ENCODE peak calls at places on chromosome 4, in seven cellular contexts. J, Z, P, U, V, Y and B are unnamed samples.

GRCh38 chr4:30330894-30331652 is 389.1 kb upstream of the PCDH7 start:
- DNase-seq in Y (no peak), Z (no peak), P (no peak), U (no peak), V (no peak), J (no peak), B (no peak)

GRCh38 chr4:23827971-23828680 is 61.7 kb downstream of the PPARGC1A start:
- DNase-seq in P (no peak), V (no peak), J (peak; percentile 3), Z (no peak), U (no peak), Y (peak; percentile 49), B (no peak)

GRCh38 chr4:168883513-168883912 is 126.5 kb downstream of the CBR4 start:
- DNase-seq in P (no peak), Y (no peak), Z (no peak), J (no peak), U (no peak), V (no peak), B (no peak)

GRCh38 chr4:174120446-174121142 is 162.9 kb downstream of the FBXO8 start:
- DNase-seq in Y (peak; percentile 73), P (peak; percentile 39), U (no peak), Z (no peak), J (peak; percentile 66), V (no peak), B (peak; percentile 36)

GRCh38 chr4:161828061-161828460 is 335.7 kb downstream of the FSTL5 start:
- DNase-seq in P (no peak), J (no peak), Z (no peak), U (no peak), Y (no peak), V (no peak), B (no peak)

GRCh38 chr4:53572595-53572994 is 18.7 kb downstream of the LNX1 start:
- DNase-seq in Y (no peak), P (no peak), Z (no peak), V (no peak), U (no peak), J (no peak), B (no peak)

GRCh38 chr4:111228874-111229273 is 606.0 kb upstream of the PITX2 start:
- DNase-seq in U (no peak), Y (no peak), J (peak; percentile 27), P (no peak), Z (no peak), V (no peak), B (no peak)

GRCh38 chr4:173698557-173699262 is 168.7 kb upstream of the HAND2 start:
- DNase-seq in J (no peak), Z (no peak), V (no peak), U (no peak), P (no peak), Y (no peak), B (no peak)

GRCh38 chr4:187929024-187929423 is 66.5 kb upstream of the ZFP42 start:
- DNase-seq in U (no peak), P (peak; percentile 39), Z (no peak), J (peak; percentile 27), Y (no peak), V (no peak), B (no peak)

GRCh38 chr4:71607780-71608673 is 175.9 kb downstream of the GC start:
- DNase-seq in J (peak; percentile 85), V (no peak), U (no peak), Y (peak; percentile 32), Z (no peak), P (no peak), B (no peak)

GRCh38 chr4:120948382-120948781 is 25.9 kb upstream of the PRDM5 start:
- DNase-seq in U (no peak), Z (no peak), V (no peak), Y (no peak), J (no peak), P (no peak), B (no peak)

GRCh38 chr4:153153339-153153851 is 50.8 kb upstream of the TRIM2 start:
- DNase-seq in V (peak; percentile 70), J (peak; percentile 52), Y (no peak), U (peak; percentile 75), P (peak; percentile 28), Z (peak; percentile 28), B (peak; percentile 59)

GRCh38 chr4:7021930-7022658 is 21.1 kb upstream of the TADA2B start:
- DNase-seq in U (no peak), P (no peak), Z (no peak), V (no peak), Y (peak; percentile 8), J (peak; percentile 77), B (no peak)

GRCh38 chr4:152220201-152220666 is 315.7 kb downstream of the FBXW7 start:
- DNase-seq in Z (no peak), U (no peak), Y (peak; percentile 46), P (no peak), J (peak; percentile 30), V (no peak), B (peak; percentile 13)

GRCh38 chr4:113997206-113997605 is 17.8 kb upstream of the ARSJ start:
- DNase-seq in Z (no peak), Y (no peak), J (no peak), U (no peak), P (no peak), V (no peak), B (no peak)

GRCh38 chr4:7973545-7973981 is 33.9 kb upstream of the AFAP1 start:
- DNase-seq in V (no peak), Y (no peak), Z (no peak), J (peak; percentile 73), U (peak; percentile 11), P (no peak), B (no peak)

GRCh38 chr4:148530114-148530513 is 87.9 kb upstream of the NR3C2 start:
- DNase-seq in U (no peak), Z (no peak), Y (no peak), J (no peak), P (no peak), V (no peak), B (no peak)

GRCh38 chr4:8443801-8444200 is 3.2 kb downstream of the TRMT44 start:
- DNase-seq in V (no peak), Y (no peak), U (no peak), P (no peak), J (no peak), Z (no peak), B (no peak)

GRCh38 chr4:7206385-7206784 is 14.0 kb downstream of the SORCS2 start:
- DNase-seq in U (no peak), P (no peak), J (peak; percentile 66), Y (no peak), Z (no peak), V (no peak), B (no peak)

GRCh38 chr4:152935138-152935537 is 985 bp upstream of the FHDC1 start:
- DNase-seq in V (no peak), U (peak; percentile 45), P (no peak), Z (no peak), J (peak; percentile 31), Y (no peak), B (peak; percentile 44)

GRCh38 chr4:996030-996993 is 3.1 kb upstream of the SLC26A1 start:
- DNase-seq in Y (no peak), U (no peak), Z (no peak), J (no peak), P (no peak), V (no peak), B (no peak)

DNA sequence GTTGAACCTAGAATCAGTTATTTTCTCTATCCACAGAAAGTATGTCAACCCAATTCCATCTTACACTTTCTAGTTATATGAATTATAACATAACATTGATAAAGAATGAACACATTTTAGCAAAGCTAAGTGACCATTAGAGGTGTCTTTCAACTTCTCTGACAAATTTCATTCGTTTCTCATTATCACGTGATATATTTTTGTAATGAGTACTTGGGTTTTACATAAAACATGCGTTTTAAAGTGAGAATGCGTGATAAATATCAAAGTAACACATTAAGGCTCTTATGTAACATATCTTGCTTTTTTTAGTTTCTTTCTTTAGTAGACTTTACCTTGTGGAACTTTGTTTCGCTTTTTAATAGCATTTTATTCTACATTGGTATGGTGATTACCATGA is 1715.1 kb upstream of the IGFBP7 start:
- DNase-seq in J (no peak), V (no peak), Y (no peak), U (no peak), P (no peak), Z (no peak), B (no peak)
- TF ChIP-seq CTCF in J (no peak), V (no peak), Y (no peak), U (no peak), P (no peak), Z (no peak), B (no peak)

DNA sequence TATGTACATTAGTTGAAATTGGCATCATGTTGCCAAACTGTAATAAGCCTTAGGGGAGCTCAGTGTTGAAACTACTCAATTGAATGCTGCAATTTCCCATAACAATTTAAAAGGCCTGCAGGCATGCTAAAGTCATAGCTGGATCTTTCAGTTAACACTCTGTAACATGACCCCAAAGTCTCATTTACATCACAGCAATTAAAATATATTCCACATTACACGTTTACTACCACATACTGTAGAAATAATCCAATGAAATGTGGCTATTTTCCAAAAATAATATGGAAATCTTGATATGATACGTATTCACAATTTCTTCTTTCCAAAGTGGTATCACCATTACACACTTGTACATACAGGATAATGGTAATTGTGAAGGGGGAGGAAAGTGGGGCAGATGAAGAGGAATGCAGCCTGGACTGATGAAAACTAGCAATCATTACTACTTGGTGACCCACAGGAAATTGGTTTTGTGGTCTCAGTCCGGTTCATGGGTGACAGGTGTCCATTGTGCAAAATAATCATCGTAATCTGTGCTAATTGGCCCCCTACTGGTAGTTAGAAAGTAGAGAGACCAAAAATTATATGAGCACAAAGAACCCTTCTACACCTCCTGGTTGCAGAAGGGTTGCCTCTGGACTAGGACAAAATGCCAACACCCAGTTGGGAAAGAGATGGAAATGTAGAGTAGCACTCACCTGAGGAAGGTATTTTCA is 63.7 kb downstream of the TENM3 start:
- DNase-seq in Y (no peak), P (no peak), V (no peak), Z (no peak), U (no peak), J (peak; percentile 92), B (no peak)
- TF ChIP-seq CTCF in Y (no peak), P (peak; percentile 24), V (no peak), Z (no peak), U (no peak), J (no peak), B (no peak)

GRCh38 chr4:163535657-163536056 is 41.2 kb downstream of the TMA16 start:
- DNase-seq in Z (no peak), J (no peak), U (no peak), P (no peak), Y (no peak), V (no peak), B (no peak)
- TF ChIP-seq CTCF in Z (no peak), J (no peak), U (no peak), P (no peak), Y (peak; percentile 36), V (no peak), B (peak; percentile 6)

GRCh38 chr4:82553020-82553419 is 8.8 kb downstream of the TMEM150C start:
- DNase-seq in P (no peak), V (no peak), J (no peak), Z (no peak), U (no peak), Y (no peak), B (no peak)

GRCh38 chr4:82551734-82552133 is 10.1 kb downstream of the TMEM150C start:
- DNase-seq in J (no peak), U (no peak), Y (no peak), V (no peak), P (no peak), Z (no peak), B (no peak)

GRCh38 chr4:82559735-82560120 is 2.1 kb downstream of the TMEM150C start:
- DNase-seq in Z (no peak), P (no peak), Y (no peak), U (no peak), J (no peak), V (no peak), B (no peak)

GRCh38 chr4:82560853-82561744 is 689 bp downstream of the TMEM150C start:
- DNase-seq in V (no peak), P (peak; percentile 43), Z (no peak), U (peak; percentile 27), Y (no peak), J (no peak), B (peak; percentile 36)

GRCh38 chr4:82555279-82555678 is 6.5 kb downstream of the TMEM150C start:
- DNase-seq in V (no peak), P (no peak), Y (no peak), Z (no peak), J (peak; percentile 8), U (no peak), B (no peak)
- TF ChIP-seq CTCF in V (no peak), P (no peak), Y (no peak), Z (no peak), J (no peak), U (no peak), B (no peak)